ENCODE peak calls at places on chromosomes 16 and 17, in six cellular contexts. H is PC-3, S is fibroblast of lung, K is neural progenitor cell, E is HCT116, F is IMR-90. B is an unnamed sample.

GRCh38 chr16:27083861-27084261 is 17.1 kb downstream of the C16orf82 start:
- DNase-seq in K (peak; percentile 77), H (no peak), E (no peak), F (no peak), S (no peak), B (no peak)

GRCh38 chr17:81924557-81925532 is 2.7 kb downstream of the MAFG start:
- DNase-seq in K (peak; percentile 62), F (no peak), S (no peak), H (no peak), E (no peak), B (peak; percentile 80)

GRCh38 chr17:36149296-36149820 is 27.1 kb downstream of the TBC1D3B start:
- DNase-seq in E (no peak), F (peak; percentile 33), S (peak; percentile 18), K (no peak), H (no peak), B (no peak)

GRCh38 chr16:47150067-47150466 is 6.3 kb upstream of the NETO2 start:
- DNase-seq in K (no peak), F (no peak), E (no peak), H (no peak), S (no peak), B (no peak)

GRCh38 chr17:46033392-46033791 is 34.3 kb downstream of the STH start:
- DNase-seq in K (no peak), F (no peak), E (no peak), H (no peak), S (no peak), B (no peak)

GRCh38 chr17:57537524-57538410 is 207.3 kb downstream of the CCDC182 start:
- DNase-seq in S (no peak), H (no peak), K (peak; percentile 93), E (no peak), F (no peak), B (no peak)

GRCh38 chr16:28596115-28596630 is 677 bp downstream of the SULT1A2 start:
- DNase-seq in E (no peak), K (no peak), S (no peak), H (no peak), F (no peak), B (no peak)

GRCh38 chr17:35892091-35892637 is 12.0 kb upstream of the CCL5 start:
- DNase-seq in K (no peak), H (no peak), F (peak; percentile 12), S (no peak), E (no peak), B (no peak)

GRCh38 chr16:81204794-81205680 is 33.5 kb upstream of the BCO1 start:
- DNase-seq in E (peak; percentile 59), H (peak; percentile 59), K (peak; percentile 59), S (peak; percentile 72), F (peak; percentile 64), B (peak; percentile 8)

GRCh38 chr17:300881-301280 is 51.7 kb downstream of the RPH3AL start:
- DNase-seq in K (no peak), S (no peak), E (no peak), H (no peak), F (no peak), B (no peak)

GRCh38 chr16:30720086-30720485 is 21.1 kb downstream of the SRCAP start:
- DNase-seq in E (no peak), H (no peak), F (no peak), K (no peak), S (no peak), B (no peak)

GRCh38 chr17:79633154-79633553 is 22.3 kb upstream of the RBFOX3 start:
- DNase-seq in K (no peak), H (no peak), F (no peak), E (no peak), S (no peak), B (no peak)

GRCh38 chr16:1378087-1378803 is 26.5 kb downstream of the GNPTG start:
- DNase-seq in F (no peak), H (peak; percentile 2), S (no peak), K (no peak), E (no peak), B (no peak)

GRCh38 chr17:72208832-72209231 is 88.0 kb downstream of the SOX9 start:
- DNase-seq in E (no peak), H (no peak), S (no peak), K (no peak), F (no peak), B (no peak)

GRCh38 chr17:72206376-72206775 is 85.6 kb downstream of the SOX9 start:
- DNase-seq in H (no peak), F (no peak), K (no peak), S (no peak), E (no peak), B (no peak)

GRCh38 chr17:72205801-72206200 is 85.0 kb downstream of the SOX9 start:
- DNase-seq in K (no peak), S (no peak), E (no peak), H (no peak), F (no peak), B (no peak)

GRCh38 chr17:72205357-72205756 is 84.5 kb downstream of the SOX9 start:
- DNase-seq in S (no peak), E (no peak), H (no peak), F (no peak), K (peak; percentile 72), B (no peak)
- H3K9ac ChIP-seq in S (no peak overlapping the region), E (no peak overlapping the region), H (no peak overlapping the region), F (no peak overlapping the region), K (no peak overlapping the region), B (no peak overlapping the region)

GRCh38 chr17:7236808-7237207 is 2.4 kb downstream of the PHF23 start:
- DNase-seq in S (no peak), E (no peak), K (no peak), H (no peak), F (no peak), B (no peak)

GRCh38 chr17:7232114-7232513 is 2.2 kb downstream of the DVL2 start:
- DNase-seq in F (no peak), S (no peak), H (peak; percentile 1), E (no peak), K (no peak), B (no peak)

GRCh38 chr17:7233701-7234099 is 617 bp downstream of the DVL2 start:
- DNase-seq in K (no peak), E (no peak), S (peak; percentile 52), H (no peak), F (no peak), B (no peak)

GRCh38 chr17:7235693-7236665 is 1.7 kb upstream of the DVL2 start:
- DNase-seq in S (no peak), E (no peak), H (peak; percentile 52), K (no peak), F (peak; percentile 47), B (no peak)

DNA sequence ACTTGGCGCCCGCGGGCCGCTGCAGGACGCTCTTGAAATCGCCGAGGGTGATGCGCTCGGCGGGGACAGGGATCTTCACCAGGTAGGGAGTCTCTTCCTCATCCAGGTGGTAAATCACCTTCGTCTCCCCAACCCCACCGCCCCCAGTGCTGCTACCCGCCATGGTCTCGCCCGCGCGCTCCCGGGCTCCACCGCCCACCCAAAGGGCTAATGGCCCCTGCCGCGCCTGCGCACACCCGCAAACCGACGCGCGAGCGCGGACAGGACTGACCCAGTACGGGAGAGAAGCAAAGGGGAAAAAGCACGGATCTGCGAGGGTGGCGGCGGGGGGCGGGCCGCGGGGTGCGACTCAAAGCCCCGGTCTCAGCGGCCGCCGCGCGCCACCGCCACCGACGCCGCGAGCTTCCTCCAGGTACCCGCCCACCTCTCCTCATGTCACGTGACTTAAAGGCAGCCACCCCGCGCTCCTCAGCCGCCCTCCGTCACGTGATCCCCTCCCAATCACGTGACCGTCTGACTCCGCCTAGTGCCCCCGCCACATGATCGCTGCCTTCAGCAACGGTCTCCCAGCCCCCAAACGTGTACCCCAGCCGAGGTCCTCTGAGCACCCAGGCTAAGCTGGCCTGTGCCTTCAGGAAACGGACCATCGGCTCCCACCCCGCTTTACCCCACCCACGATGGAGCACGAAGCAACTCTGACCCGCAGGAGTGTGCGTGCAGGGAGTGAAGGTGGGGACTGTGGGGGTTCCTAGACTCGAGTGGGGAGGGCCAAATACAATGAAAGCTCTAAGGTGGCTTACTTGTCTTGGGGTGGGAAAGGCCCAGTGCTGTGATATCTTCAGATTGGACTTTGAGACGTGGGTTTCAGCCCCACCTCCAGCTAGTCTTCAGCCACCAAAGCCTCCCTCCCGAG is at the start of gene DVL2:
- DNase-seq in S (peak; percentile 95), H (peak; percentile 87), F (peak; percentile 94), K (peak; percentile 97), E (peak; percentile 88), B (peak; percentile 95)
- H4K20me1 ChIP-seq in S (no peaks in the 10 kb centered on the region), H (peaks cover 8% of the 10 kb centered on the region), F (peaks cover 53% of the 10 kb centered on the region), K (peaks cover 64% of the 10 kb centered on the region), E (peaks cover 4% of the 10 kb centered on the region), B (no peaks in the 10 kb centered on the region)

GRCh38 chr16:14003119-14003570 is 68.0 kb upstream of the MRTFB start:
- DNase-seq in E (no peak), S (peak; percentile 48), H (peak; percentile 54), F (peak; percentile 72), K (peak; percentile 83), B (no peak)
- H3K4me3 ChIP-seq in E (no peak overlapping the region), S (peak overlapping the region; percentile 44), H (peak overlapping the region; percentile 57), F (peak overlapping the region; percentile 15), K (peak overlapping the region; percentile 25), B (no peak overlapping the region)

DNA sequence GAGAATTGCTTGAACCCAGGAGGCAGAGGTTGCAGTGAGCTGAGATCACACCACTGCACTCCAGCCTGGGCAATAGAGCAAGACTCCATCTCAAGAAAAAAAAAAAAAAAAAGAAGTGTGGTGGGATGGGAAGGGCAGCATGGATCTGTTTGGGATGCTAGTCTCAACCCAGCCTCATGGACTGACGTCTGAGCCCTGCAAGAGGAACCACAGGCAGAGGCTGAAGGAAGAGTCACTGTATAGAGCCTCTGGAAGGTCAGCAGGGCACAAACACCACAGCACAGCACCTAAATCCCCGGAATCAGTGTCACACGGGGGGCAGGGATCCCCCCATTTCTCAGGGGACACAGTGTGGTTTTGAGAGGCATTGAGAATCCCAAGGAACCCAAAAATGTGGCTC is 10.9 kb upstream of the CXCL16 start:
- DNase-seq in S (no peak), E (no peak), H (no peak), F (no peak), K (no peak), B (no peak)
- H3K9ac ChIP-seq in S (no peak overlapping the region), E (no peak overlapping the region), H (no peak overlapping the region), F (no peak overlapping the region), K (no peak overlapping the region), B (no peak overlapping the region)

DNA sequence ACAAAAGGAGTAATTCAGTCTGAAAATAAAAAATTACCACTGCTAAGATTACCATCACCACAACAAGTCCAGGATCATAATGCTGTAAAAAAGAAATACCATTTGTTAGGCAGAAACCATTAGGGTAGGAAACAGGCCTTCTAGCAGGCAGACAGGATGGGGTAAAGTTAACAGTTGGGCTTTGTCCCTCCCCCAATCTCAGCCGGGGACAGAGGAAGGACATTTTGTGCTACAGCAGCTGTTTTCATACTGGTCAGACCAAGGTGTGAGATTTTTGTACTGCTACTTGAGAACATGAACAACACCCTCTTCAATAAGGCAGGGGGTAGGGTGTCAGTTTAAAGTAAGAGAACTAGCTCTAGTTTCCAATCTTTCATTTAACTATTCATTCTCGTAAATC is 49.2 kb upstream of the ITGA2B start:
- DNase-seq in E (no peak), K (peak; percentile 6), S (no peak), H (no peak), F (no peak), B (peak; percentile 64)
- H4K20me1 ChIP-seq in E (peaks cover 4% of the 10 kb centered on the region), K (peaks cover 64% of the 10 kb centered on the region), S (no peaks in the 10 kb centered on the region), H (no peaks in the 10 kb centered on the region), F (peaks cover 2% of the 10 kb centered on the region), B (peaks cover 3% of the 10 kb centered on the region)